ENCODE peak calls at places on chromosomes 1 and 21, in four cellular contexts. One of them, this sample, is unnamed.

GRCh38 chr1:153842006-153842471 is 66.8 kb downstream of the SLC27A3 start:
- DNase-seq in astrocyte of the cerebellum: no peak
- DNase-seq in ovary: no peak
- DNase-seq in thoracic aorta: no peak
- DNase-seq in this sample: no peak

GRCh38 chr1:99447716-99448115 is 183.4 kb downstream of the PLPPR4 start:
- DNase-seq in thoracic aorta: no peak
- DNase-seq in ovary: no peak
- DNase-seq in astrocyte of the cerebellum: no peak
- DNase-seq in this sample: no peak

GRCh38 chr1:61081637-61082335 is 575 bp upstream of the NFIA start:
- DNase-seq in astrocyte of the cerebellum: no peak
- DNase-seq in thoracic aorta: no peak
- DNase-seq in ovary: peak; percentile 51
- DNase-seq in this sample: no peak

GRCh38 chr1:18549896-18550295 is 69.2 kb downstream of the KLHDC7A start:
- DNase-seq in ovary: no peak
- DNase-seq in thoracic aorta: no peak
- DNase-seq in astrocyte of the cerebellum: no peak
- DNase-seq in this sample: no peak

GRCh38 chr21:15140321-15141019 is 75.7 kb upstream of the NRIP1 start:
- DNase-seq in ovary: no peak
- DNase-seq in thoracic aorta: no peak
- DNase-seq in astrocyte of the cerebellum: no peak
- DNase-seq in this sample: no peak

GRCh38 chr1:69320679-69321310 is 246.9 kb upstream of the LRRC7 start:
- DNase-seq in astrocyte of the cerebellum: no peak
- DNase-seq in thoracic aorta: no peak
- DNase-seq in ovary: no peak
- DNase-seq in this sample: no peak

GRCh38 chr1:65309317-65310077 is at the start of gene DNAJC6:
- DNase-seq in astrocyte of the cerebellum: peak; percentile 48
- DNase-seq in thoracic aorta: peak; percentile 2
- DNase-seq in ovary: peak; percentile 64
- DNase-seq in this sample: peak; percentile 76

GRCh38 chr1:26607191-26607590 is 77.6 kb downstream of the RPS6KA1 start:
- DNase-seq in thoracic aorta: no peak
- DNase-seq in ovary: no peak
- DNase-seq in astrocyte of the cerebellum: no peak
- DNase-seq in this sample: no peak

GRCh38 chr1:111538343-111539035 is 35.1 kb upstream of the ADORA3 start:
- DNase-seq in ovary: no peak
- DNase-seq in astrocyte of the cerebellum: peak; percentile 44
- DNase-seq in thoracic aorta: no peak
- DNase-seq in this sample: no peak

GRCh38 chr21:45277101-45278045 is 10.3 kb downstream of the POFUT2 start:
- DNase-seq in ovary: peak; percentile 8
- DNase-seq in thoracic aorta: no peak
- DNase-seq in astrocyte of the cerebellum: no peak
- DNase-seq in this sample: peak; percentile 71

GRCh38 chr21:42063206-42063577 is 7.9 kb upstream of the UMODL1 start:
- DNase-seq in astrocyte of the cerebellum: no peak
- DNase-seq in ovary: no peak
- DNase-seq in thoracic aorta: no peak
- DNase-seq in this sample: no peak

GRCh38 chr1:238652346-238652968 is 733.9 kb upstream of the CHRM3 start:
- DNase-seq in thoracic aorta: no peak
- DNase-seq in astrocyte of the cerebellum: peak; percentile 89
- DNase-seq in ovary: no peak
- DNase-seq in this sample: no peak

GRCh38 chr1:193083365-193084088 is 21.7 kb downstream of the GLRX2 start:
- DNase-seq in ovary: no peak
- DNase-seq in astrocyte of the cerebellum: no peak
- DNase-seq in thoracic aorta: no peak
- DNase-seq in this sample: no peak

GRCh38 chr1:201016211-201016651 is 7.3 kb downstream of the KIF21B start:
- DNase-seq in astrocyte of the cerebellum: no peak
- DNase-seq in thoracic aorta: no peak
- DNase-seq in ovary: peak; percentile 41
- DNase-seq in this sample: no peak

GRCh38 chr1:9731051-9731537 is 79.6 kb downstream of the PIK3CD start:
- DNase-seq in astrocyte of the cerebellum: no peak
- DNase-seq in thoracic aorta: no peak
- DNase-seq in ovary: no peak
- DNase-seq in this sample: no peak

GRCh38 chr1:147641695-147642592 is 28.4 kb downstream of the ACP6 start:
- DNase-seq in ovary: peak; percentile 28
- DNase-seq in thoracic aorta: peak; percentile 19
- DNase-seq in astrocyte of the cerebellum: no peak
- DNase-seq in this sample: no peak

GRCh38 chr21:34688145-34688544 is 19.4 kb downstream of the CLIC6 start:
- DNase-seq in thoracic aorta: no peak
- DNase-seq in astrocyte of the cerebellum: no peak
- DNase-seq in ovary: no peak
- DNase-seq in this sample: no peak
- TF ChIP-seq CTCF in thoracic aorta: no peak
- TF ChIP-seq CTCF in astrocyte of the cerebellum: no peak
- TF ChIP-seq CTCF in ovary: no peak
- TF ChIP-seq CTCF in this sample: no peak

GRCh38 chr1:208595236-208595635 is 351.1 kb upstream of the PLXNA2 start:
- DNase-seq in ovary: no peak
- DNase-seq in astrocyte of the cerebellum: no peak
- DNase-seq in thoracic aorta: no peak
- DNase-seq in this sample: no peak

GRCh38 chr1:208595745-208596144 is 351.6 kb upstream of the PLXNA2 start:
- DNase-seq in ovary: no peak
- DNase-seq in astrocyte of the cerebellum: peak; percentile 18
- DNase-seq in thoracic aorta: no peak
- DNase-seq in this sample: no peak

GRCh38 chr1:208597571-208597970 is 353.4 kb upstream of the PLXNA2 start:
- DNase-seq in ovary: no peak
- DNase-seq in astrocyte of the cerebellum: no peak
- DNase-seq in thoracic aorta: no peak
- DNase-seq in this sample: no peak

GRCh38 chr1:208598021-208598420 is 353.8 kb upstream of the PLXNA2 start:
- DNase-seq in ovary: no peak
- DNase-seq in astrocyte of the cerebellum: no peak
- DNase-seq in thoracic aorta: no peak
- DNase-seq in this sample: no peak

GRCh38 chr1:208593306-208594006 is 349.3 kb upstream of the PLXNA2 start:
- DNase-seq in astrocyte of the cerebellum: no peak
- DNase-seq in ovary: no peak
- DNase-seq in thoracic aorta: no peak
- DNase-seq in this sample: no peak
- H3K4me3 ChIP-seq in astrocyte of the cerebellum: no peak overlapping the region
- H3K4me3 ChIP-seq in ovary: no peak overlapping the region
- H3K4me3 ChIP-seq in thoracic aorta: no peak overlapping the region
- H3K4me3 ChIP-seq in this sample: no peak overlapping the region

DNA sequence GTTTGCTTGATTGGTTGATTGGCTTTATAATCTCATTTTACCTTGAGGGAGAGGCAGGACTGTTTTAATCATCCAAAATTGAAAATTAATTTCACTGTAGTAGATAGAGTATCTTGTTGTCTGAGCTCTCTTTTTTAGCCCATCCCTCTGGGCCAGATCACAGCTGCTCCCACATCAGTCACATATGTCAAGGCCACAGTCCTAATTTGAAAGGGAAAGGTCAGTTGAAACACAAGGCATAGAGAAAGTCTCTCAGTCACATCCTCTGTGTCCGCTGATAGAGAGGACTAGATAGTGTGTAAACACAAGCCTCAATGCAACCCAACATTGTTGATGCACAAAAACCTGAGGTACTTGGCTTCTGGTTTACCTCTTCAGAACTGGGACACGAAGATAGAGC is 6.8 kb downstream of the C1orf74 start:
- DNase-seq in ovary: no peak
- DNase-seq in thoracic aorta: no peak
- DNase-seq in astrocyte of the cerebellum: no peak
- DNase-seq in this sample: no peak
- TF ChIP-seq CTCF in ovary: no peak
- TF ChIP-seq CTCF in thoracic aorta: no peak
- TF ChIP-seq CTCF in astrocyte of the cerebellum: no peak
- TF ChIP-seq CTCF in this sample: no peak

GRCh38 chr1:23745515-23745914 is 2.2 kb downstream of the ELOA start:
- DNase-seq in astrocyte of the cerebellum: no peak
- DNase-seq in ovary: no peak
- DNase-seq in thoracic aorta: no peak
- DNase-seq in this sample: no peak
- H3K4me3 ChIP-seq in astrocyte of the cerebellum: no peak overlapping the region
- H3K4me3 ChIP-seq in ovary: no peak overlapping the region
- H3K4me3 ChIP-seq in thoracic aorta: no peak overlapping the region
- H3K4me3 ChIP-seq in this sample: no peak overlapping the region

GRCh38 chr1:55071477-55071876 is 32.1 kb downstream of the PCSK9 start:
- DNase-seq in ovary: no peak
- DNase-seq in thoracic aorta: no peak
- DNase-seq in astrocyte of the cerebellum: peak; percentile 39
- DNase-seq in this sample: no peak
- TF ChIP-seq CTCF in ovary: no peak
- TF ChIP-seq CTCF in thoracic aorta: no peak
- TF ChIP-seq CTCF in astrocyte of the cerebellum: peak; percentile 73
- TF ChIP-seq CTCF in this sample: no peak

DNA sequence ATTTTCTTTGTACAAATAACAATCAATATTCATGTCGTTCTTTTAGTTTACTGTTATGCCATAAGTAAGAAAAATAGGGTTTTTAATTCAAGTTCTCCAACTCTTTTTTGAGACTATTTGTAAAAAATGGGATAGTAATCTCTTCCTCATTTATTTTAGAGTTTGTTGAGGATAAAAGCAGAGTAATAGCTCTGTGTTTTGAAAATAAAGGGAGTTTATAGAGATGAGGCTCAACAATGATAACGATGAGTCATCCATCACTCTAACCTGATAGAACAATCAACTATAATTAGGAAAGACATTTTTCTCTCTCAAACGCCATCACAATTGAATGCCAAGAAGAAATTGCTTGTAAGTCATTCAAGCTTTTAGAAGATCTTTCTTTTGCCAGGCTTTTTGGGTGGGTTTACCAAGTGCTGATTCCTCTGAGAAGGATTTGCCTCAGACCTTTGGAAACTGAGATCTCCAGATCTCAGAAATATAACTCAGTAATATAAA is 553 bp downstream of the CD84 start:
- DNase-seq in ovary: no peak
- DNase-seq in astrocyte of the cerebellum: no peak
- DNase-seq in thoracic aorta: no peak
- DNase-seq in this sample: no peak
- H3K4me3 ChIP-seq in ovary: no peak overlapping the region
- H3K4me3 ChIP-seq in astrocyte of the cerebellum: no peak overlapping the region
- H3K4me3 ChIP-seq in thoracic aorta: peak overlapping the region; percentile 58
- H3K4me3 ChIP-seq in this sample: peak overlapping the region; percentile 47

DNA sequence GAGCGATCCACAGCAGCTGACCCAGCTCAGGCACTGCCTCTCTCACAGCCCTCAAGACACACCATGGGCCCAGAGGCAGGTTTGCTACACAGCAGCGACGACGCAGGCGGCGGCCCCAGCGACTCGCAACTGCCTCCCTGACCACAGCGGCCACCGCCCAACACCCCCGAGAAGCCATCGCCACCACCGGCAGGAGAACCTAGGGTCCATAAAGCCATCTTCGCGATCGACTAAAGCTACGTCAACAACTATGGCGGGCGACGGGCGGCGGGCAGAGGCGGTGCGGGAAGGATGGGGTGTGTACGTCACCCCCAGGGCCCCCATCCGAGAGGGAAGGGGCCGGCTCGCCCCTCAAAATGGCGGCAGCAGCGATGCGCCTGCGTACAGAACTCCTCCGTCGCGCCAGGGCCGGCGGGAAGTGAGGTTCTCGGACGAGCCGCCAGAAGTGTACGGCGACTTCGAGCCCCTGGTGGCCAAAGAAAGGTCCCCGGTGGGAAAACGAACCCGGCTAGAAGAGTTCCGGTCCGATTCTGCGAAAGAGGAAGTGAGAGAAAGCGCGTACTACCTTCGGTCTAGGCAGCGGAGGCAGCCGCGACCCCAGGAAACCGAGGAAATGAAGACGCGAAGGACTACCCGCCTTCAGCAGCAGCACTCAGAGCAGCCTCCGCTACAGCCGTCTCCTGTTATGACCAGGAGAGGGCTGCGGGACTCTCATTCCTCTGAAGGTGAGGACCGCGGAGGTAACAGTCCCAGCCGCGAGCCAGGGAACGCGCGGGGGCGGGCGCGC is at the start of gene TOR1AIP1:
- DNase-seq in ovary: peak; percentile 98
- DNase-seq in astrocyte of the cerebellum: peak; percentile 95
- DNase-seq in thoracic aorta: peak; percentile 84
- DNase-seq in this sample: peak; percentile 98
- TF ChIP-seq CTCF in ovary: peak; percentile 6
- TF ChIP-seq CTCF in astrocyte of the cerebellum: peak; percentile 19
- TF ChIP-seq CTCF in thoracic aorta: peak; percentile 80
- TF ChIP-seq CTCF in this sample: no peak

DNA sequence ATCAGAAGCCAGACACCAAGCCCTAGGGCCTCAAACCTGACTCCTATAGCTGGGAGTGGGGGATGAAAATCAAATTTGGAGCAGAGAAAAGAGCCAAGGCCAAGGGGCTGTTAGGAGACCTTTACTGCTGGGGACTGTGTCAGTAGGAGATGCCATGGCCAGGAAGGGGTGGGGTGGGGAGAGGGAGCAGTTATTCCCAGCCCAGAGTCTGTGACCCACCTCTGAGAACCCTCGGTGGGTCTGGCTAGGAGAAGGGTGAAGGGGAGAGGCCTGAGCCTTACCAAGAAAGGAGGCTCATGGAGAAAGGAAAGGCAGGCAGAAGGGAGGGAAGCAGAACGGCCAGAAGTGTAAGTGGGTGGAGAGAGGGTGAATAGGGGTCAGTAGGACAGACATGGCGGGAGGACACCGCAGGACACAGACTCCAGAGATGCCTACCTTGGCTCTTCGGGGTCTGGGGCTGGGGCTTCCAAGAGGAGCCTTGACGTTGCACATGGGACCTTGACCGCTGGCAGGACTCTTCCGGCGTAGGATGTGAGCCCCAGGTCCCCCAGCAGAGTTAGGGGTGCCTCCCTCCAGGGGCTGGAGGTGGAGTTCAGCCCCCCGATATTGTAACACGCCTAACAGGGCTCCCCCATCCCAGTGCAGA is 1.2 kb downstream of the ADAMTS4 start:
- DNase-seq in ovary: no peak
- DNase-seq in astrocyte of the cerebellum: no peak
- DNase-seq in thoracic aorta: no peak
- DNase-seq in this sample: no peak
- H3K4me3 ChIP-seq in ovary: peak overlapping the region; percentile 44
- H3K4me3 ChIP-seq in astrocyte of the cerebellum: no peak overlapping the region
- H3K4me3 ChIP-seq in thoracic aorta: peak overlapping the region; percentile 40
- H3K4me3 ChIP-seq in this sample: peak overlapping the region; percentile 75

GRCh38 chr1:2801535-2802291 is at the start of gene TTC34:
- DNase-seq in thoracic aorta: no peak
- DNase-seq in ovary: no peak
- DNase-seq in astrocyte of the cerebellum: no peak
- DNase-seq in this sample: no peak
- TF ChIP-seq CTCF in thoracic aorta: no peak
- TF ChIP-seq CTCF in ovary: no peak
- TF ChIP-seq CTCF in astrocyte of the cerebellum: no peak
- TF ChIP-seq CTCF in this sample: no peak